ENCODE peak calls at places on chromosomes 2 and 18, in ten cellular contexts. Q is heart right ventricle; B is left ventricle myocardium inferior; A is GM23338; P is IMR-90; Z is endothelial cell; K is activated CD8-positive, alpha-beta T cell treated with anti-CD3 and anti-CD28 coated beads for 36 hours; V is CD4-positive, alpha-beta T cell; G is bronchial epithelial cell; O is mammary epithelial cell. C is an unnamed sample.

GRCh38 chr2:30758315-30758714 is 48.9 kb downstream of the CAPN13 start:
- DNase-seq in Z (no peak), K (no peak), V (no peak), P (no peak), G (no peak), B (no peak), Q (no peak), O (no peak), A (no peak), C (no peak)

GRCh38 chr2:158990397-158991209 is 22.2 kb downstream of the TANC1 start:
- DNase-seq in Q (no peak), P (peak), B (no peak), V (no peak), K (no peak), A (no peak), Z (no peak), G (peak), O (peak), C (no peak)

GRCh38 chr18:21117385-21118135 is 5.9 kb upstream of the ROCK1 start:
- DNase-seq in A (peak), Z (no peak), B (no peak), V (no peak), K (no peak), G (no peak), Q (no peak), O (no peak), P (peak), C (no peak)

GRCh38 chr2:239258248-239258647 is 142.6 kb downstream of the HDAC4 start:
- DNase-seq in B (no peak), G (no peak), Z (no peak), A (no peak), P (no peak), Q (no peak), O (no peak), V (no peak), K (peak), C (no peak)

GRCh38 chr2:223668302-223668998 is 66.3 kb upstream of the SCG2 start:
- DNase-seq in Q (no peak), G (no peak), Z (no peak), A (no peak), K (no peak), B (no peak), O (no peak), V (no peak), P (peak), C (no peak)

GRCh38 chr2:12884713-12885282 is 168.1 kb downstream of the TRIB2 start:
- DNase-seq in Z (no peak), O (peak), P (peak), Q (peak), V (no peak), A (no peak), K (no peak), G (peak), B (peak), C (no peak)

GRCh38 chr2:232522014-232522854 is 2.0 kb downstream of the PRSS56 start:
- DNase-seq in Z (peak), G (no peak), V (peak), A (peak), P (no peak), B (peak), K (peak), O (no peak), Q (peak), C (peak)

GRCh38 chr2:176407711-176408110 is 138.5 kb downstream of the MTX2 start:
- DNase-seq in Q (no peak), A (no peak), V (no peak), G (no peak), K (no peak), Z (no peak), P (no peak), O (no peak), B (no peak), C (no peak)

GRCh38 chr18:74947417-74947816 is 261.5 kb downstream of the PTGR3 start:
- DNase-seq in Q (no peak), B (no peak), O (no peak), K (no peak), P (no peak), A (peak), V (no peak), G (no peak), Z (no peak), C (no peak)

GRCh38 chr2:55159037-55159651 is 72.9 kb downstream of the CLHC1 start:
- DNase-seq in B (peak), P (no peak), G (peak), V (no peak), O (no peak), Z (no peak), A (no peak), Q (peak), K (no peak), C (peak)

GRCh38 chr2:85802337-85803103 is 48.7 kb downstream of the ATOH8 start:
- DNase-seq in V (no peak), B (no peak), G (no peak), Z (no peak), K (no peak), A (no peak), Q (no peak), P (peak), O (no peak), C (no peak)

GRCh38 chr2:206736935-206737334 is 18.7 kb upstream of the DYTN start:
- DNase-seq in O (peak), A (no peak), Z (no peak), V (no peak), Q (no peak), G (peak), K (peak), B (no peak), P (no peak), C (no peak)

GRCh38 chr2:133822901-133823550 is 254.8 kb upstream of the NCKAP5 start:
- DNase-seq in V (no peak), Z (no peak), K (no peak), A (no peak), P (no peak), Q (no peak), O (no peak), G (no peak), B (no peak), C (no peak)
- TF ChIP-seq CTCF in V (no peak), Z (no peak), K (no peak), A (no peak), P (no peak), Q (no peak), O (no peak), G (no peak), B (no peak), C (no peak)

GRCh38 chr2:180604077-180604476 is 376.3 kb upstream of the UBE2E3 start:
- DNase-seq in Q (no peak), K (peak), P (peak), A (peak), G (peak), B (no peak), Z (peak), O (peak), V (no peak), C (peak)
- TF ChIP-seq CTCF in Q (no peak), K (no peak), P (peak), A (peak), G (peak), B (no peak), Z (no peak), O (peak), V (no peak), C (peak)

DNA sequence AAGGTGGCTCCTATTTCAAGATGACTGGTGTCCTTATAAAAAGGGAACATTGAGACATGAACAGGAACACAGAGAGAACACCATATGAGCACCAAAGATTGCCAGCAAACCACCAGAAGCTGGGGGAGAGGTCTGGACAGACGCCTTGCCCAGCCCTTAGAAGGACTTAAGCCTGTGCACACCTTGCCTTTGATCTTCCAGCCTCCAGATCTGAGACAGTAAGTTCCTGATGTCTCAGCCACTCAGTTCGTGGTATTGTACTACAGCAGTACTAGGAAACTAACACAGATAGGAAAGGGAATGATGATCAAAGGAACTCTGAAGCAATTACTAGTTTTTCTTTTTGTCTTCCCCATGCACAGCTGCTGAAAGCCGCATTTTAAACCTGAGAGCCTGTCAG is 137.3 kb upstream of the FHL2 start:
- DNase-seq in K (no peak), A (no peak), V (no peak), O (no peak), G (no peak), B (no peak), Q (no peak), P (no peak), Z (no peak), C (no peak)
- TF ChIP-seq CTCF in K (no peak), A (no peak), V (no peak), O (no peak), G (no peak), B (no peak), Q (no peak), P (no peak), Z (no peak), C (no peak)

GRCh38 chr18:63180971-63181376 is 138.6 kb downstream of the BCL2 start:
- DNase-seq in K (no peak), G (no peak), P (no peak), A (no peak), O (no peak), Z (no peak), V (no peak), B (no peak), Q (no peak), C (peak)

GRCh38 chr18:63180333-63180732 is 139.2 kb downstream of the BCL2 start:
- DNase-seq in K (no peak), V (no peak), B (no peak), Q (no peak), Z (no peak), G (no peak), P (no peak), A (no peak), O (no peak), C (no peak)

GRCh38 chr18:63177822-63178525 is 141.6 kb downstream of the BCL2 start:
- DNase-seq in A (no peak), Z (no peak), G (no peak), P (no peak), V (no peak), K (no peak), B (no peak), O (no peak), Q (no peak), C (no peak)

GRCh38 chr18:63178526-63178880 is 141.1 kb downstream of the BCL2 start:
- DNase-seq in P (no peak), Q (peak), B (peak), A (no peak), V (no peak), K (no peak), O (no peak), G (no peak), Z (no peak), C (no peak)

GRCh38 chr18:63179422-63179821 is 140.1 kb downstream of the BCL2 start:
- DNase-seq in B (no peak), Z (no peak), A (peak), P (no peak), O (no peak), G (no peak), V (no peak), K (no peak), Q (no peak), C (no peak)
- TF ChIP-seq CTCF in B (no peak), Z (no peak), A (no peak), P (no peak), O (no peak), G (no peak), V (no peak), K (no peak), Q (no peak), C (no peak)

DNA sequence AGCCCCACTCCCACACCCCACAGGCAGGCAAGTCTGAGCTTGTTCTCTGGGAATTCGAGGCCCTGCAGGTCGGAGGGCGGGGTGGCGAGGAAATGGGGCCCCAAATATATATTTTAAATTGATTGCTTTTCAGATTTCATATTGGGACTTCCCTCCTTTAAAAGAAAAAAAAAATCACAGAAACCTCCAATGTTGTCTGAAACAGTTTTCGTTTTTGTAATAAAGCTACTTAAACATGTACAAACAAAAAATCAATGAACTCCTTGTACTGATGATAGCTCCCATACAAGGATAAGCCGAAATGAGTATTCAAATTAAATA is 21.5 kb downstream of the THNSL2 start:
- DNase-seq in G (no peak), K (no peak), A (no peak), O (no peak), P (no peak), B (no peak), Z (no peak), V (no peak), Q (no peak), C (no peak)
- TF ChIP-seq CTCF in G (no peak), K (peak), A (no peak), O (no peak), P (no peak), B (no peak), Z (peak), V (no peak), Q (no peak), C (no peak)

GRCh38 chr2:175342085-175342484 is 160.6 kb upstream of the ATP5MC3 start:
- DNase-seq in O (no peak), K (no peak), G (no peak), A (no peak), Q (no peak), B (no peak), P (no peak), Z (no peak), V (no peak), C (no peak)
- TF ChIP-seq CTCF in O (no peak), K (no peak), G (no peak), A (no peak), Q (no peak), B (no peak), P (no peak), Z (no peak), V (no peak), C (no peak)

GRCh38 chr2:113283704-113284284 is 5.1 kb upstream of the PAX8 start:
- DNase-seq in B (peak), K (no peak), P (peak), Z (no peak), V (no peak), O (peak), A (no peak), G (peak), Q (peak), C (no peak)

GRCh38 chr2:113281920-113282746 is 3.4 kb upstream of the PAX8 start:
- DNase-seq in B (no peak), G (no peak), O (peak), V (no peak), Q (no peak), P (peak), K (no peak), A (no peak), Z (no peak), C (no peak)

GRCh38 chr2:113285816-113286215 is 7.1 kb upstream of the PAX8 start:
- DNase-seq in G (no peak), Q (no peak), K (no peak), A (no peak), O (no peak), P (no peak), Z (no peak), B (no peak), V (no peak), C (no peak)

GRCh38 chr2:113284481-113284880 is 5.8 kb upstream of the PAX8 start:
- DNase-seq in O (peak), K (no peak), Z (no peak), B (no peak), Q (no peak), P (peak), A (no peak), V (no peak), G (peak), C (no peak)

DNA sequence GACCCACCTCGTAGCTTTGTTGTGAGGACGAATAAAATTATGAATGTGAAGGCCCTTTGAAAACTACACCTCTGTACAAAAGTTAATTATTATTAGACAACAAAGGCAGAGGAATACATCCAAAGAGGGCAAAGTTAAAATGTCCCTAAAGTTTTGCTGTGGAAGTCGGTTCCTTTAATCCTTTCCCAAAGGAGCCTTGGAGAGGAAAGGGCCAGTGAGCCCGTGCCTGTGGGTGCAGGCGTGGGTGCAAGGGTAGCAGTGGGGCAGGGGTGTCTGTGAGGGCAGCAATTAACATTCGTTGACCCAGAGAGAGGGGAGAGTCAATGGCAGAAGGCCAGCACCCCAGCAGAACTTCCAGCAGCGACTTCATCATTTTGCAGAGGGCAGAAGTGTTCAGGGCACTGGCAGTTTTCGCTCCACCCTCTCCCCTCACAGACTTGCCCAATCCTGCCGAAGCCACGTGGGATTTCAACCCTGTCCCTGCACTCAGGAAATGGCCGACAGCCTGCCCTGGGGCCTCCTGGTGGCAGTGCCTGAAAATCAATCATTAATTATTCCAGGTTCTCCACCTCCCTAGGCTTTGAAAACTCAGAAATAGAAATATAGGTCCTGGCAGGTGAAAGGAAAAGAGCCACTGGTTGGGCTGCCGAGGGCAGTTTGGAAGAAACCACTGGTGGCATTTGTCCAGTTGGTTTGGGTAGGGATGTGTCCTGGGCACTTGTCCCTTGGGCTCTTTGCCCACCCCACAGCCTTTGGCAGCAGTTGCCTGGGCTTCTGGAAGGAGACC is 4.2 kb upstream of the PAX8 start:
- DNase-seq in Q (peak), A (peak), P (peak), B (peak), O (peak), Z (no peak), G (peak), K (no peak), V (no peak), C (no peak)
- TF ChIP-seq CTCF in Q (no peak), A (peak), P (peak), B (peak), O (peak), Z (no peak), G (peak), K (no peak), V (no peak), C (no peak)

DNA sequence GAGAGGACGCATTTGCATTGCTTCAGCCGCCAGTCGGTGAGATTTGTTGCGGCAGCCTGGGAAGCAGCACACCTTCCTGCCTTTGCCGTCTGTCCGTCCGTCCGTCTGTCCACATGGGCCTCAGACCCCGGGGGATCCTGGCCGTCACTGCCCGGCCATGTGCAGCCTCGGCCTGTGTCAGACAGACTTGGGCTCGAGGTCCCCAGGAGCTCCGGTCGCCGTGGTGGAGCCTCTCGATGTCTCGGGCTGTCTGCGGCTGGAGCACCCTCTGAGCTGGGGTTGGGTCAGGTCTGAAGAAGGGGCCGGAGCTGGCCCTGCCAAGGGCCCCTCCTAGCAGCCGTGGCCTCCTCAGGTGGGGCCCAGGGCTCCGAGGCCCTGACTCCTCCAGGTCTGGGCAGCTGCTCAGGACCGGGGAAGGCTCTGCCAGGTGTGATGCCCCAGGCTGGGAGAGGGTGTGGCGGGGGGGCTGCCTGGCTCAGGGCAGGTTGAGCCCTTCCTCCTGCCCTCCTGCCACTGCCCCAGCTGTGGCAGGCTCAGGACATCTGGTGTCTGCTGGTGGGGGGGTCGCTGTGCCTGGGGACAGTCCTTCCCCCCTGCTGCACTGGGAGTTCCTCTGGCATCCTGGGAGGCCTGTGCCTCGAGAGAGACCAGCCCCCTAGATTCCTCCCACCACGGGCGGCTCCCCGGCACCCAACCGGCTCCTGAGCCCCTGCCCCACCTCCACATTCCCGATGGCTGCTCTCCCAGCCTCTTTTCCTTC is 11.8 kb downstream of the NEU4 start:
- DNase-seq in G (no peak), A (no peak), V (no peak), Z (peak), K (no peak), B (no peak), P (no peak), O (no peak), Q (no peak), C (peak)
- TF ChIP-seq CTCF in G (no peak), A (no peak), V (no peak), Z (no peak), K (no peak), B (no peak), P (no peak), O (no peak), Q (no peak), C (no peak)

C was measured in GM10248.